ENCODE peak calls at places on chromosomes 5 and 9, in four cellular contexts. Z is stimulated activated CD4-positive, alpha-beta T cell treated with anti-CD3 and anti-CD28 coated beads, Interleukin-15, amount 100 ng/mL, for 24 hours; P is kidney glomerular epithelial cell; V is DMS79. W is an unnamed sample.

GRCh38 chr5:65141487-65141886 is 340.2 kb downstream of the ADAMTS6 start:
- DNase-seq in Z (no peak), P (no peak), V (no peak), W (no peak)

GRCh38 chr9:116318463-116319271 is 165.1 kb downstream of the PAPPA start:
- DNase-seq in Z (no peak), P (no peak), V (no peak), W (no peak)

GRCh38 chr5:77218263-77218662 is 7.8 kb downstream of the PDE8B start:
- DNase-seq in Z (no peak), P (no peak), V (no peak), W (no peak)

GRCh38 chr5:130323804-130324454 is 419.7 kb downstream of the CHSY3 start:
- DNase-seq in Z (no peak), P (no peak), V (no peak), W (no peak)

GRCh38 chr5:142171270-142171669 is 62.7 kb downstream of the NDFIP1 start:
- DNase-seq in Z (no peak), P (no peak), V (no peak), W (no peak)

GRCh38 chr9:93324191-93324834 is 127.2 kb upstream of the FAM120A start:
- DNase-seq in Z (no peak), P (no peak), V (no peak), W (no peak)

GRCh38 chr9:89662718-89663246 is 58.0 kb downstream of the GADD45G start:
- DNase-seq in Z (no peak), P (no peak), V (no peak), W (no peak)

GRCh38 chr9:114153761-114154596 is 1.4 kb upstream of the COL27A1 start:
- DNase-seq in Z (peak), P (no peak), V (no peak), W (no peak)

GRCh38 chr9:3954950-3955670 is 344.8 kb downstream of the GLIS3 start:
- DNase-seq in Z (peak), P (no peak), V (no peak), W (no peak)

GRCh38 chr5:10301842-10302610 is 5.7 kb downstream of the CMBL start:
- DNase-seq in Z (no peak), P (no peak), V (no peak), W (no peak)

GRCh38 chr9:21611896-21612295 is 129.8 kb upstream of the IFNE start:
- DNase-seq in Z (peak), P (no peak), V (no peak), W (no peak)

GRCh38 chr9:89873801-89874200 is 269.0 kb downstream of the GADD45G start:
- DNase-seq in Z (no peak), P (no peak), V (no peak), W (no peak)

GRCh38 chr9:99024959-99025358 is 80.0 kb upstream of the TGFBR1 start:
- DNase-seq in Z (no peak), P (no peak), V (no peak), W (no peak)

GRCh38 chr5:76765249-76765648 is 49.3 kb downstream of the F2R start:
- DNase-seq in Z (no peak), P (no peak), V (no peak), W (no peak)

GRCh38 chr9:72041775-72042194 is 18.6 kb downstream of the C9orf57 start:
- DNase-seq in Z (no peak), P (no peak), V (peak), W (no peak)

GRCh38 chr5:37615184-37615583 is 224.7 kb downstream of the GDNF start:
- DNase-seq in Z (no peak), P (no peak), V (no peak), W (no peak)

GRCh38 chr9:114321759-114322158 is 1.1 kb upstream of the ORM1 start:
- DNase-seq in Z (peak), P (no peak), V (no peak), W (no peak)

GRCh38 chr5:62714246-62714645 is 135.6 kb downstream of the LRRC70 start:
- DNase-seq in Z (no peak), P (no peak), V (no peak), W (no peak)

GRCh38 chr5:142343531-142343930 is 18.7 kb upstream of the SPRY4 start:
- DNase-seq in Z (no peak), P (no peak), V (no peak), W (no peak)

GRCh38 chr5:91136271-91136670 is 246.8 kb downstream of the ARRDC3 start:
- DNase-seq in Z (no peak), P (peak), V (no peak), W (no peak)

GRCh38 chr9:115649991-115650472 is 503.6 kb upstream of the PAPPA start:
- DNase-seq in Z (no peak), P (no peak), V (no peak), W (no peak)

GRCh38 chr9:35563791-35564197 is 41.3 kb upstream of the TESK1 start:
- DNase-seq in Z (no peak), P (no peak), V (no peak), W (no peak)

GRCh38 chr9:79390077-79390673 is 181.6 kb upstream of the TLE4 start:
- DNase-seq in Z (no peak), P (no peak), V (no peak), W (no peak)

GRCh38 chr5:172833372-172833690 is 720 bp upstream of the ERGIC1 start:
- DNase-seq in Z (no peak), P (no peak), V (no peak), W (no peak)

GRCh38 chr5:146051678-146052077 is 53.7 kb downstream of the PLAC8L1 start:
- DNase-seq in Z (no peak), P (peak), V (no peak), W (no peak)

GRCh38 chr5:71533614-71534013 is 53.5 kb upstream of the MCCC2 start:
- DNase-seq in Z (no peak), P (no peak), V (no peak), W (no peak)

W was measured in B cell.